ENCODE peak calls at places on chromosomes 5 and 9, in seven cellular contexts. A is pulmonary artery endothelial cell; B is T follicular helper cell; F is left cardiac atrium; E is GM10248; X is tibial artery; S is stimulated activated CD8-positive, alpha-beta memory T cell treated with anti-CD3 and anti-CD28 coated beads, Interleukin-15, amount 100 ng/mL, for 24 hours. Y is an unnamed sample.

GRCh38 chr9:128091144-128091543 is 23.1 kb downstream of the SLC25A25 start:
- DNase-seq in X (peak; percentile 86), S (no peak), A (no peak), F (peak; percentile 62), B (no peak), E (no peak), Y (no peak)

GRCh38 chr9:70250221-70250620 is 8.6 kb upstream of the SMC5 start:
- DNase-seq in B (no peak), S (no peak), E (no peak), A (no peak), X (no peak), F (no peak), Y (no peak)

GRCh38 chr9:37495571-37495970 is 9.8 kb downstream of the POLR1E start:
- DNase-seq in A (no peak), S (no peak), B (no peak), X (no peak), E (no peak), F (no peak), Y (no peak)

GRCh38 chr9:104740596-104740995 is 6.9 kb upstream of the NIPSNAP3A start:
- DNase-seq in X (no peak), B (no peak), E (no peak), A (no peak), S (no peak), F (no peak), Y (no peak)

GRCh38 chr5:125412051-125412560 is 665.7 kb upstream of the ZNF608 start:
- DNase-seq in E (peak; percentile 38), A (no peak), X (no peak), S (no peak), B (no peak), F (no peak), Y (no peak)

GRCh38 chr5:132474131-132474723 is 16.3 kb downstream of the IRF1 start:
- DNase-seq in B (no peak), S (no peak), A (no peak), X (peak; percentile 3), E (no peak), F (peak; percentile 12), Y (no peak)

GRCh38 chr5:79829260-79829659 is 139.6 kb downstream of the CMYA5 start:
- DNase-seq in A (no peak), B (no peak), F (no peak), S (no peak), X (no peak), E (no peak), Y (no peak)

GRCh38 chr5:4987431-4987830 is 152.7 kb upstream of the ADAMTS16 start:
- DNase-seq in E (no peak), F (no peak), B (no peak), X (no peak), A (no peak), S (no peak), Y (no peak)

GRCh38 chr9:88873635-88874034 is 117.6 kb upstream of the S1PR3 start:
- DNase-seq in B (no peak), F (no peak), S (no peak), E (no peak), A (no peak), X (no peak), Y (no peak)

GRCh38 chr5:142287096-142287972 is 37.5 kb downstream of the SPRY4 start:
- DNase-seq in A (no peak), S (no peak), F (no peak), B (no peak), X (no peak), E (no peak), Y (no peak)

GRCh38 chr9:32589083-32589713 is 16.2 kb upstream of the NDUFB6 start:
- DNase-seq in E (peak; percentile 38), F (no peak), A (no peak), X (no peak), S (no peak), B (no peak), Y (no peak)

GRCh38 chr9:81565609-81566008 is 123.7 kb downstream of the TLE1 start:
- DNase-seq in S (no peak), E (no peak), A (no peak), F (no peak), X (no peak), B (no peak), Y (no peak)

GRCh38 chr5:133763744-133764143 is 151.4 kb upstream of the FSTL4 start:
- DNase-seq in X (no peak), S (no peak), B (no peak), A (no peak), F (no peak), E (no peak), Y (no peak)

GRCh38 chr9:107606149-107606790 is 116.7 kb upstream of the KLF4 start:
- DNase-seq in E (no peak), F (no peak), S (no peak), B (no peak), A (no peak), X (no peak), Y (no peak)

GRCh38 chr9:13279284-13280162 is at the start of gene MPDZ:
- DNase-seq in A (no peak), F (peak; percentile 77), E (no peak), X (peak; percentile 38), B (no peak), S (no peak), Y (no peak)

GRCh38 chr9:82254646-82255367 is 266.2 kb downstream of the SPATA31D1 start:
- DNase-seq in E (no peak), A (no peak), X (no peak), F (no peak), B (no peak), S (no peak), Y (no peak)

GRCh38 chr5:636951-637350 is 24.8 kb downstream of the CEP72 start:
- DNase-seq in B (no peak), S (no peak), F (no peak), E (no peak), A (no peak), X (no peak), Y (no peak)

GRCh38 chr9:86281577-86282076 is 711 bp downstream of the ISCA1 start:
- DNase-seq in X (no peak), S (no peak), F (no peak), B (peak; percentile 3), A (no peak), E (no peak), Y (no peak)

GRCh38 chr5:84382363-84383295 is 2.1 kb downstream of the EDIL3 start:
- DNase-seq in F (peak; percentile 28), S (no peak), B (no peak), X (peak; percentile 41), A (no peak), E (peak; percentile 4), Y (no peak)

Y was measured in T-helper 9 cell.